ENCODE peak calls at places on chromosomes 2 and 18, in seven cellular contexts. J, X, L, N, A, V and D are unnamed samples.

GRCh38 chr2:233329489-233330135 is 22.0 kb downstream of the SAG start:
- DNase-seq in V (no peak), N (peak), L (no peak), A (no peak), X (no peak), J (no peak), D (no peak)

GRCh38 chr2:85999131-85999831 is 106.4 kb downstream of the POLR1A start:
- DNase-seq in V (no peak), N (no peak), L (no peak), A (peak), J (peak), X (no peak), D (no peak)

GRCh38 chr2:148720501-148720998 is 76.0 kb downstream of the EPC2 start:
- DNase-seq in A (no peak), V (no peak), J (peak), X (no peak), N (no peak), L (no peak), D (no peak)

GRCh38 chr2:203061346-203061745 is 46.7 kb downstream of the NBEAL1 start:
- DNase-seq in X (no peak), A (peak), V (no peak), N (peak), J (no peak), L (no peak), D (no peak)

GRCh38 chr2:96873651-96874096 is 3.8 kb upstream of the SEMA4C start:
- DNase-seq in N (no peak), L (no peak), A (no peak), V (no peak), X (no peak), J (no peak), D (no peak)

GRCh38 chr2:142415461-142415860 is 284.6 kb upstream of the LRP1B start:
- DNase-seq in V (no peak), L (no peak), X (no peak), A (no peak), N (no peak), J (no peak), D (no peak)

GRCh38 chr2:47297767-47298401 is 105.1 kb upstream of the MSH2 start:
- DNase-seq in L (no peak), A (no peak), X (no peak), V (no peak), N (no peak), J (no peak), D (no peak)

GRCh38 chr2:231364961-231365810 is 30.3 kb upstream of the B3GNT7 start:
- DNase-seq in X (no peak), V (peak), A (peak), N (peak), J (no peak), L (peak), D (peak)

GRCh38 chr2:130261970-130262760 is 63.9 kb upstream of the TUBA3E start:
- DNase-seq in J (no peak), N (peak), X (no peak), L (no peak), A (no peak), V (peak), D (no peak)

GRCh38 chr2:199861116-199861774 is 10.3 kb upstream of the FTCDNL1 start:
- DNase-seq in N (no peak), J (no peak), V (no peak), L (no peak), X (no peak), A (peak), D (no peak)

GRCh38 chr18:3207565-3207964 is 12.2 kb downstream of the MYOM1 start:
- DNase-seq in J (no peak), V (peak), A (peak), L (no peak), X (no peak), N (peak), D (no peak)